ENCODE peak calls at places on chromosome 19, in five cellular contexts. P is RCC 7860, U is NCI-H345, K is astrocyte, G is AG09309. I is an unnamed sample.

GRCh38 chr19:38413416-38413815 is 10.5 kb downstream of the FAM98C start:
- DNase-seq in G (no peak), P (no peak), K (no peak), U (no peak), I (no peak)

GRCh38 chr19:29393915-29394460 is 131.8 kb upstream of the VSTM2B start:
- DNase-seq in K (no peak), P (no peak), G (no peak), U (peak; percentile 61), I (no peak)

GRCh38 chr19:2051771-2052704 is 994 bp upstream of the MKNK2 start:
- DNase-seq in P (no peak), K (no peak), U (no peak), G (no peak), I (no peak)

GRCh38 chr19:5025027-5025426 is 56.1 kb downstream of the KDM4B start:
- DNase-seq in G (no peak), K (no peak), P (no peak), U (no peak), I (no peak)

GRCh38 chr19:44777715-44778347 is at the start of gene CBLC:
- DNase-seq in P (no peak), G (no peak), U (no peak), K (no peak), I (no peak)

GRCh38 chr19:23999821-24000610 is 85.3 kb downstream of the ZNF726 start:
- DNase-seq in G (no peak), P (no peak), U (peak; percentile 76), K (no peak), I (no peak)

GRCh38 chr19:45275370-45275971 is 24.4 kb downstream of the MARK4 start:
- DNase-seq in U (peak; percentile 70), K (no peak), G (no peak), P (no peak), I (no peak)

GRCh38 chr19:33492951-33493350 is 28.6 kb downstream of the PEPD start:
- DNase-seq in K (no peak), G (no peak), P (no peak), U (no peak), I (no peak)

GRCh38 chr19:5014941-5015340 is 46.0 kb downstream of the KDM4B start:
- DNase-seq in P (no peak), U (no peak), K (no peak), G (no peak), I (no peak)

GRCh38 chr19:32367948-32368536 is 22.6 kb downstream of the ZNF507 start:
- DNase-seq in G (no peak), U (no peak), P (no peak), K (no peak), I (no peak)

GRCh38 chr19:13764821-13765394 is 586 bp downstream of the MRI1 start:
- DNase-seq in U (no peak), P (no peak), G (no peak), K (no peak), I (no peak)

GRCh38 chr19:1249298-1249989 is 1.1 kb downstream of the MIDN start:
- DNase-seq in K (peak; percentile 84), P (peak; percentile 92), G (peak; percentile 87), U (peak; percentile 95), I (no peak)

GRCh38 chr19:1173845-1174809 is at the start of gene SBNO2:
- DNase-seq in K (peak; percentile 47), P (peak; percentile 78), U (peak; percentile 86), G (no peak), I (no peak)

GRCh38 chr19:33280351-33280921 is 21.9 kb downstream of the CEBPA start:
- DNase-seq in G (no peak), U (no peak), P (no peak), K (no peak), I (no peak)

GRCh38 chr19:49136771-49137171 is 17.4 kb downstream of the PPFIA3 start:
- DNase-seq in U (no peak), K (no peak), P (no peak), G (no peak), I (no peak)

GRCh38 chr19:18848860-18849661 is 17.3 kb downstream of the UPF1 start:
- DNase-seq in U (no peak), K (no peak), G (no peak), P (no peak), I (no peak)

GRCh38 chr19:41933693-41934426 is 5.6 kb upstream of the ERFL start:
- DNase-seq in P (no peak), U (no peak), G (no peak), K (no peak), I (no peak)

GRCh38 chr19:35559281-35559659 is 4.2 kb downstream of the ATP4A start:
- DNase-seq in P (no peak), G (no peak), K (no peak), U (peak; percentile 62), I (no peak)

GRCh38 chr19:46355991-46356669 is 9.2 kb downstream of the PPP5C start:
- DNase-seq in P (no peak), K (no peak), G (no peak), U (no peak), I (no peak)

GRCh38 chr19:44582581-44583265 is 30.6 kb upstream of the IGSF23 start:
- DNase-seq in K (no peak), G (no peak), P (no peak), U (no peak), I (no peak)

GRCh38 chr19:34430738-34431625 is 2.8 kb downstream of the UBA2 start:
- DNase-seq in P (no peak), G (no peak), U (peak; percentile 51), K (peak; percentile 26), I (no peak)

GRCh38 chr19:35848919-35849505 is 3.3 kb downstream of the NPHS1 start:
- DNase-seq in G (no peak), K (no peak), P (no peak), U (no peak), I (no peak)

GRCh38 chr19:13888281-13888680 is 11.3 kb downstream of the NANOS3 start:
- DNase-seq in U (no peak), P (no peak), G (no peak), K (no peak), I (no peak)

GRCh38 chr19:6226012-6226411 is 53.8 kb downstream of the MLLT1 start:
- DNase-seq in G (no peak), K (no peak), P (no peak), U (no peak), I (no peak)

GRCh38 chr19:1166872-1167573 is 7.0 kb downstream of the SBNO2 start:
- DNase-seq in K (no peak), U (no peak), G (no peak), P (no peak), I (no peak)

GRCh38 chr19:10420444-10421239 is at the start of gene PDE4A:
- DNase-seq in P (no peak), U (peak; percentile 23), G (no peak), K (no peak), I (no peak)

GRCh38 chr19:4866595-4867424 is 657 bp downstream of the PLIN3 start:
- DNase-seq in K (no peak), P (no peak), G (no peak), U (no peak), I (no peak)

GRCh38 chr19:1910169-1910568 is 5.0 kb downstream of the ADAT3 start:
- DNase-seq in P (no peak), K (no peak), U (no peak), G (no peak), I (no peak)

GRCh38 chr19:10981496-10981895 is 20.7 kb downstream of the SMARCA4 start:
- DNase-seq in G (no peak), K (no peak), U (no peak), P (no peak), I (no peak)

I was measured in non-pigmented ciliary epithelial cell.